ENCODE peak calls at places on chromosomes 3 and 15, in four cellular contexts. Z is stimulated activated CD4-positive, alpha-beta T cell treated with anti-CD3 and anti-CD28 coated beads, Interleukin-12 subunit alpha, Interleukin-12 subunit beta, amount 100 ng/mL, for 48 hours; E is lower lobe of right lung; Q is stimulated activated naive B cell treated with anti-CD40 and anti-IgM and Interleukin-4, amounts not matched to agents 10 μg/mL and 1 μg/mL and 100 μg/mL, for 72 hours. S is an unnamed sample.

GRCh38 chr15:47513496-47513895 is 203.8 kb upstream of the SEMA6D start:
- DNase-seq in Q (no peak), E (no peak), Z (no peak), S (no peak)

GRCh38 chr15:60910202-60910601 is 318.9 kb downstream of the RORA start:
- DNase-seq in Q (no peak), Z (no peak), E (no peak), S (no peak)

GRCh38 chr3:195796795-195797194 is 14.9 kb downstream of the MUC4 start:
- DNase-seq in E (no peak), Q (no peak), Z (no peak), S (no peak)

GRCh38 chr3:79490165-79491028 is 277.4 kb downstream of the ROBO1 start:
- DNase-seq in Z (no peak), E (peak; percentile 52), Q (no peak), S (no peak)

GRCh38 chr3:179852117-179852886 is 184.4 kb downstream of the PEX5L start:
- DNase-seq in E (no peak), Q (peak; percentile 28), Z (no peak), S (no peak)

GRCh38 chr3:11238880-11239279 is 33.3 kb upstream of the ATG7 start:
- DNase-seq in Z (no peak), E (no peak), Q (no peak), S (no peak)

GRCh38 chr15:97890307-97890706 is 70.2 kb upstream of the ARRDC4 start:
- DNase-seq in Q (no peak), E (no peak), Z (no peak), S (no peak)

GRCh38 chr15:73346735-73347312 is 21.9 kb downstream of the HCN4 start:
- DNase-seq in Z (peak; percentile 38), E (peak; percentile 76), Q (no peak), S (no peak)

GRCh38 chr3:168051579-168052183 is 44.0 kb downstream of the GOLIM4 start:
- DNase-seq in Q (no peak), Z (no peak), E (no peak), S (no peak)

GRCh38 chr15:75640483-75641175 is 605 bp upstream of the IMP3 start:
- DNase-seq in E (peak; percentile 70), Z (peak; percentile 43), Q (no peak), S (peak; percentile 54)

GRCh38 chr3:39473452-39474125 is 6.1 kb downstream of the MOBP start:
- DNase-seq in E (no peak), Q (no peak), Z (no peak), S (no peak)

GRCh38 chr3:141877911-141878310 is 1.5 kb downstream of the ATP1B3 start:
- DNase-seq in Z (no peak), Q (no peak), E (no peak), S (no peak)

GRCh38 chr3:30353711-30354467 is 252.5 kb upstream of the TGFBR2 start:
- DNase-seq in Q (no peak), Z (peak; percentile 32), E (no peak), S (no peak)

GRCh38 chr3:82293867-82294266 is 532.4 kb upstream of the GBE1 start:
- DNase-seq in Q (no peak), E (no peak), Z (no peak), S (no peak)

GRCh38 chr3:46903341-46904302 is 26.1 kb downstream of the PTH1R start:
- DNase-seq in Q (no peak), E (peak; percentile 39), Z (no peak), S (no peak)

GRCh38 chr3:27289769-27290413 is 79.3 kb downstream of the NEK10 start:
- DNase-seq in Z (no peak), E (no peak), Q (no peak), S (no peak)

S was measured in D341Med.